ENCODE peak calls at places on chromosomes 12 and 14, in four cellular contexts. R is A549, Y is NCI-H2171, E is T-helper 1 cell. S is an unnamed sample.

GRCh38 chr12:105228494-105228893 is 7.5 kb downstream of the APPL2 start:
- DNase-seq in R (no peak), Y (no peak), E (no peak), S (no peak)

GRCh38 chr12:108799528-108800243 is 57.7 kb downstream of the SSH1 start:
- DNase-seq in R (no peak), Y (no peak), E (no peak), S (no peak)

GRCh38 chr12:124829008-124829707 is 34.5 kb downstream of the SCARB1 start:
- DNase-seq in R (peak; percentile 84), Y (no peak), E (no peak), S (no peak)

GRCh38 chr14:77372304-77372841 is 4.5 kb downstream of the TMED8 start:
- DNase-seq in R (no peak), Y (no peak), E (no peak), S (no peak)

GRCh38 chr12:46663297-46663696 is 162.5 kb downstream of the SLC38A4 start:
- DNase-seq in R (no peak), Y (no peak), E (no peak), S (no peak)

GRCh38 chr12:115470526-115470925 is 786.6 kb upstream of the TBX3 start:
- DNase-seq in R (no peak), Y (no peak), E (no peak), S (no peak)

GRCh38 chr12:87760943-87761342 is 268.3 kb downstream of the C12orf50 start:
- DNase-seq in R (no peak), Y (no peak), E (no peak), S (no peak)

GRCh38 chr14:104399432-104400155 is 180.0 kb upstream of the C14orf180 start:
- DNase-seq in R (no peak), Y (no peak), E (no peak), S (no peak)

GRCh38 chr14:101705733-101706508 is 55.6 kb upstream of the PPP2R5C start:
- DNase-seq in R (no peak), Y (no peak), E (peak; percentile 53), S (peak; percentile 48)

GRCh38 chr12:53048033-53048779 is 1.7 kb upstream of the TNS2 start:
- DNase-seq in R (peak; percentile 55), Y (peak; percentile 18), E (no peak), S (no peak)

GRCh38 chr14:100887728-100888335 is 15.7 kb downstream of the RTL1 start:
- DNase-seq in R (no peak), Y (no peak), E (no peak), S (no peak)

GRCh38 chr12:1429980-1430379 is 164.4 kb downstream of the FBXL14 start:
- DNase-seq in R (no peak), Y (no peak), E (no peak), S (no peak)